ENCODE peak calls at places on chromosome 5, in nine cellular contexts. D is OCI-LY7; X is prostate gland; W is adipocyte; M is CD4-positive, CD25-positive, alpha-beta regulatory T cell; T is GM23338; K is CD4-positive, alpha-beta memory T cell; Y is naive thymus-derived CD4-positive, alpha-beta T cell; J is cardiac muscle cell. I is an unnamed sample. For H3K36me3, the result is how much of the 10 kb centered on the place peaks cover.

GRCh38 chr5:123371575-123372179 is 51.5 kb downstream of the CEP120 start:
- DNase-seq in J (peak), W (peak), D (peak), X (no peak), K (no peak), Y (no peak), T (peak), M (no peak), I (peak)

GRCh38 chr5:143213851-143214363 is 189.6 kb downstream of the NR3C1 start:
- DNase-seq in Y (no peak), T (no peak), J (no peak), K (no peak), D (no peak), X (no peak), W (no peak), M (peak), I (peak)

GRCh38 chr5:37477426-37477825 is 98.3 kb downstream of the WDR70 start:
- DNase-seq in M (no peak), W (no peak), J (no peak), T (no peak), X (no peak), Y (no peak), K (no peak), D (no peak), I (no peak)

GRCh38 chr5:135239461-135240282 is 159.4 kb downstream of the MACROH2A1 start:
- DNase-seq in Y (no peak), K (no peak), X (no peak), D (no peak), T (no peak), M (no peak), W (peak), J (no peak), I (no peak)

GRCh38 chr5:91443761-91444467 is 60.8 kb upstream of the ARRDC3 start:
- DNase-seq in J (no peak), M (no peak), Y (no peak), W (no peak), X (no peak), T (no peak), D (no peak), K (no peak), I (peak)

GRCh38 chr5:143826909-143827514 is 15.1 kb downstream of the HMHB1 start:
- DNase-seq in W (peak), M (peak), J (no peak), X (no peak), Y (no peak), K (no peak), T (no peak), D (no peak), I (peak)

GRCh38 chr5:172634106-172634899 is 6.8 kb upstream of the NEURL1B start:
- DNase-seq in X (no peak), T (no peak), M (no peak), Y (no peak), J (no peak), D (no peak), K (no peak), W (no peak), I (no peak)

GRCh38 chr5:1795931-1796330 is 3.7 kb downstream of the MRPL36 start:
- DNase-seq in J (no peak), Y (no peak), M (no peak), X (no peak), D (no peak), K (no peak), T (no peak), W (no peak), I (no peak)

GRCh38 chr5:54087436-54087835 is 222.9 kb downstream of the ARL15 start:
- DNase-seq in W (peak), K (no peak), T (no peak), D (no peak), X (no peak), Y (no peak), M (no peak), J (peak), I (peak)

GRCh38 chr5:126394211-126394828 is 28.9 kb upstream of the GRAMD2B start:
- DNase-seq in W (no peak), K (no peak), T (no peak), Y (no peak), M (no peak), D (no peak), X (no peak), J (no peak), I (no peak)

GRCh38 chr5:171835066-171835465 is 49.4 kb downstream of the SMIM23 start:
- DNase-seq in W (no peak), T (no peak), D (no peak), M (no peak), X (no peak), K (no peak), J (no peak), Y (no peak), I (no peak)

GRCh38 chr5:58114324-58114723 is 345.6 kb downstream of the PLK2 start:
- DNase-seq in M (no peak), W (peak), D (no peak), X (no peak), K (no peak), Y (no peak), T (no peak), J (peak), I (peak)

GRCh38 chr5:80175337-80175736 is 80.5 kb downstream of the SERINC5 start:
- DNase-seq in J (no peak), T (no peak), K (no peak), W (no peak), X (peak), Y (no peak), D (no peak), M (no peak), I (no peak)

GRCh38 chr5:135423158-135423925 is 23.8 kb downstream of the DCANP1 start:
- DNase-seq in M (no peak), Y (no peak), T (no peak), X (no peak), W (no peak), J (peak), D (no peak), K (no peak), I (no peak)

GRCh38 chr5:123088031-123088805 is 823 bp upstream of the PRDM6 start:
- DNase-seq in J (no peak), Y (no peak), K (no peak), T (peak), M (no peak), X (no peak), D (no peak), W (no peak), I (peak)

GRCh38 chr5:154628685-154629084 is 126.5 kb upstream of the LARP1 start:
- DNase-seq in T (no peak), Y (no peak), X (no peak), W (no peak), D (no peak), M (no peak), J (no peak), K (no peak), I (no peak)

GRCh38 chr5:172958268-172959046 is 767 bp upstream of the RPL26L1 start:
- DNase-seq in Y (peak), D (peak), X (peak), T (peak), J (peak), M (peak), K (peak), W (peak), I (peak)

GRCh38 chr5:56026863-56027300 is 32.1 kb upstream of the IL6ST start:
- DNase-seq in T (no peak), Y (no peak), X (no peak), M (no peak), K (no peak), D (no peak), J (peak), W (peak), I (peak)

GRCh38 chr5:165286692-165287091 is 1781.3 kb downstream of the MAT2B start:
- DNase-seq in T (no peak), J (no peak), W (no peak), X (no peak), D (no peak), M (no peak), K (no peak), Y (no peak), I (no peak)

GRCh38 chr5:122473138-122473843 is 161.3 kb downstream of the SNCAIP start:
- DNase-seq in K (no peak), J (peak), W (peak), M (no peak), Y (no peak), X (no peak), D (no peak), T (no peak), I (no peak)

GRCh38 chr5:169909945-169910344 is 70.3 kb downstream of the INSYN2B start:
- DNase-seq in W (no peak), M (no peak), T (no peak), Y (no peak), D (no peak), K (no peak), X (no peak), J (no peak), I (no peak)

GRCh38 chr5:108521841-108522506 is 140.1 kb upstream of the FBXL17 start:
- DNase-seq in T (peak), X (no peak), W (peak), M (peak), J (peak), D (peak), K (no peak), Y (peak), I (peak)

GRCh38 chr5:170752257-170753215 is 31.0 kb upstream of the GABRP start:
- DNase-seq in K (no peak), D (no peak), X (peak), Y (no peak), M (no peak), T (no peak), J (no peak), W (no peak), I (no peak)

GRCh38 chr5:170755679-170756456 is 27.7 kb upstream of the GABRP start:
- DNase-seq in Y (no peak), D (no peak), K (no peak), W (no peak), X (peak), T (no peak), M (no peak), J (no peak), I (no peak)

GRCh38 chr5:179421156-179421895 is 76.1 kb upstream of the ADAMTS2 start:
- DNase-seq in X (no peak), J (no peak), K (no peak), T (no peak), Y (no peak), M (no peak), W (no peak), D (no peak), I (no peak)

GRCh38 chr5:126054593-126055347 is 368.4 kb upstream of the GRAMD2B start:
- DNase-seq in J (no peak), X (no peak), W (no peak), M (no peak), Y (no peak), K (no peak), T (peak), D (no peak), I (no peak)

GRCh38 chr5:134143964-134144941 is 29.8 kb downstream of the TCF7 start:
- DNase-seq in D (no peak), T (no peak), J (no peak), X (no peak), K (no peak), M (no peak), W (no peak), Y (no peak), I (no peak)

GRCh38 chr5:6743161-6743560 is 29.9 kb downstream of the TENT4A start:
- DNase-seq in D (no peak), W (no peak), K (no peak), X (no peak), M (no peak), J (no peak), T (no peak), Y (no peak), I (no peak)
- H3K36me3 ChIP-seq in D (half or more), W (half or more), K (half or more), X (under half), M (half or more), J (under half), T (under half), Y (under half), I (under half)

DNA sequence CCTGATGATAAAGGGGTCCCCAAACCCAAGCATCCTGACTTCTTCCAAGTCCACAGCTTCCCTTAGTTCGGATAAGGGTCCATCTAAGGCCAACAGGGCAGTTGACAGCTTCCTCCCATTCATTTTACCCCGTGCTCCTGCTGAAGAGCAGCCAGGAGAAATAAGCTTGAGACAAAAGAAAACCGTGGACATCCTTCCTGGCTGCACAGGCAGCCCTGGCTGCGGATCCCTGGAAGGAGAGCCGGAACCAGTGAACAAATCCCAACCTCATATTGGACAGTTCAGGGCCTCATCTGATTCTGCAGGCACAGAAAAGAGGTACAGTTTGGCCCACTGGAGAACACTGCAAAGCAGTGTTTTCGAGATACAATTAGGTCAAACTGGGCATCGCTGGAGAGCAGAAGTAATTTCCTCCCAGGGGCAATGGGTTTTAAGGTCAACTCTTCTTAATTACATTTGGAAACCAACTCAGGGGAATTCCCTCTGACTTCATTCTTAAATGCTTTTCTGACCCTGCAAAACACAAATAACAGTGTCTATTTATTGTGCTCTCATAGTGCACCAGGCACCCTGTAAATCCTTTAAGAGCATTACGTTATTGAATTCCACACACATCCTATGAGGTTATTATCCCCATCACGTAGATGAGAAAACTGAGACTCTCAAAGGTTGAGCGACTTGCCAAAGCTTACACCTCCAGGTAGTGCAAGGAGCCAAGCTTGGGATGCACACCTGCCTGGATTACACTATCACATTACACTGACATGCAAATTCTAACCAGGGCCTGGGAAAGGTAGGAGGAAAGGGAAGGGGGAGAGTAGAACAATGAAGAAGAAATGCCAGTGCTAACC is 21.2 kb downstream of the ADAM19 start:
- DNase-seq in X (no peak), D (no peak), M (no peak), K (no peak), W (no peak), J (no peak), Y (no peak), T (peak), I (no peak)
- H3K36me3 ChIP-seq in X (under half), D (half or more), M (under half), K (under half), W (under half), J (under half), Y (under half), T (under half), I (under half)

GRCh38 chr5:132484386-132484715 is 6.2 kb downstream of the IRF1 start:
- DNase-seq in Y (no peak), T (no peak), J (no peak), D (no peak), M (no peak), X (no peak), W (no peak), K (peak), I (no peak)

GRCh38 chr5:132483661-132484385 is 6.8 kb downstream of the IRF1 start:
- DNase-seq in K (peak), M (no peak), J (no peak), Y (no peak), W (no peak), D (no peak), X (no peak), T (no peak), I (no peak)

GRCh38 chr5:132486318-132487094 is 4.1 kb downstream of the IRF1 start:
- DNase-seq in X (no peak), Y (no peak), W (no peak), J (no peak), M (no peak), D (no peak), T (no peak), K (peak), I (no peak)

GRCh38 chr5:132487095-132487428 is 3.5 kb downstream of the IRF1 start:
- DNase-seq in M (no peak), K (no peak), W (no peak), Y (no peak), J (no peak), D (no peak), X (no peak), T (no peak), I (no peak)

DNA sequence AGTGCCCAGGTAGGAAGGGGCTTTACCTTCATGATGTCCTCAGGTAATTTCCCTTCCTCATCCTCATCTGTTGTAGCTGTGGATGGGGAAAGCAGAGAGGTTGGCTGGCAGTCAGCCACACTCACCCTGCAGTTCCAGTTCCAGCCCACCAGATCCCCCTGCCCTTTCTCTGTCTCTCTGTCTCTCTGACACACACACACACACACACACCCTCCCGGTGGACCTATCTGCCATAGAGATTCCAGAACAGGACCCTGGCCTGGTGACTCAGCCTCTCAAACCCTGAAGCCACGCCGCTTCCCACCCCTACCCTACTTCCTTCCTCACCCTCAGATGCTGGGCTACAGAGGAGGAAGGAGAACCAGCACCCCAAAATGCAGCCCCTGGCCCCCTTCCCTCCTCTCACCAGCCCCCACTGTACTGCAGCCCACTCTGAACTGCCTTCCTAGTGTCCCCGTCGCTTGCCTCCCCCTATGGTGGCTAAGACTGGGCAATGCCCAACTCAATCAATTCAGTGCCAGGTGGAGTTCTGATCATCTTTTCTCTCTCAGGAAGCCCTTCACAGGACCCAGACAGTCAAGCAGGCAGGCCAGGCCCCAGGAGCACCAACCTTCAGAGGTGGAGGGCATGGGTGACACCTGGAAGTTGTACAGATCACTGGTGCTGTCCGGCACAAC is 4.8 kb downstream of the IRF1 start:
- DNase-seq in J (no peak), D (no peak), T (no peak), Y (no peak), K (peak), W (no peak), X (no peak), M (no peak), I (no peak)
- H3K36me3 ChIP-seq in J (under half), D (half or more), T (under half), Y (half or more), K (half or more), W (half or more), X (under half), M (half or more), I (under half)

DNA sequence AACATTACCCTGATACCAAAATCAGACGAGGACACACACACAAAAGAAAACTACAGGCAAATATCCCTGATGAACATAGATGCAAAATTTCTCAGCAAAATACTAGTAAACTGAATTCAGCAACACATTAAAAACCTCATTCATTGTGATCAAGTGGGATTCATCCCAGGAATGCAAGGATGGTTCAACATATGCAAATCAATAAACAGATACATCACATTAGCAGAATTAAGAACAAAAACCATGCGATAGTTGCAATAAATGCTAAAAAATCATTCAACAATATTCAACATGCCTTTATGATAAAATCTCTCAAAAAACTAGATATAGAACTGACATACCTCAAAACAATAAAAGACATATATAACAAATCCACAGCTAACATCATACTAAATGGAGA is 36.9 kb upstream of the TNPO1 start:
- DNase-seq in T (no peak), X (no peak), M (no peak), J (no peak), W (no peak), D (no peak), Y (no peak), K (no peak), I (no peak)
- H3K36me3 ChIP-seq in T (under half), X (under half), M (under half), J (under half), W (under half), D (under half), Y (under half), K (under half), I (under half)

DNA sequence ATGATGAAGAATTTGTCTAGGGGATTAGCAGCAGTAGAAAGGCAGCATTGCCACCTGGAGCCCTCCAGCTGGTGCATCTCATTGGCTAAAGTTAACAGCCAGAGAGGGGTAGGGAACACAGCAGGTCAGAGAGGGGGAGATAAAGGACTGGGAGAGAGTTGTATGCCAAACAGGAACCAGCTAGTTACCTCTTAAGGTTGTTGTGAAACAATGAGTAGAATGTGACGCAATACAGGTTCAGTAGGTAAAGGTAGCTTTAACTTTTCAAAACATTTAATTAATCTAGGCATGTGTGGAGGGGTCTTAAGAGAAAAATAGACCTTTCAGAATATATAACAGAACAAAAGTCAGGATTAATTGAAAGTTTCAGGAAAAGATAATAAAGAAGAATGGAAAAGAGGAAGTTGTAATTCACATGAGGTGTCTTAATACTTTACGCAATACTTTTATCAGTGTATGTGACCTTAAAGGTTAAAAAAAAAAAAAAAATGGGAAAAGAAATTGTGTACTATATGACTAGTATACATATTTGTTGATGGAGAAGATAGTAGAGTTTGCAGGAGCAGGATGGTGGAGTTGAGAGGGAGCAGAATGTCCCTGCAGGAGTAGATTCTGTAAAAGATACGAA is 14.3 kb downstream of the FBXO38 start:
- DNase-seq in W (no peak), Y (no peak), J (no peak), D (no peak), T (peak), X (no peak), K (no peak), M (no peak), I (no peak)
- H3K36me3 ChIP-seq in W (half or more), Y (under half), J (under half), D (half or more), T (under half), X (under half), K (half or more), M (half or more), I (under half)

GRCh38 chr5:112918679-112919078 is 3.3 kb downstream of the REEP5 start:
- DNase-seq in D (no peak), T (no peak), Y (no peak), J (no peak), K (no peak), X (no peak), W (peak), M (no peak), I (no peak)
- H3K36me3 ChIP-seq in D (half or more), T (under half), Y (under half), J (under half), K (under half), X (under half), W (half or more), M (under half), I (under half)

GRCh38 chr5:67119010-67119409 is 77.6 kb downstream of the CD180 start:
- DNase-seq in W (no peak), D (no peak), J (no peak), X (no peak), T (no peak), K (no peak), Y (no peak), M (no peak), I (no peak)
- H3K36me3 ChIP-seq in W (half or more), D (under half), J (under half), X (under half), T (under half), K (under half), Y (under half), M (half or more), I (under half)

I was measured in GM23248.